ENCODE peak calls at places on chromosomes 5 and 9, in six cellular contexts. Y is activated CD4-positive, alpha-beta memory T cell treated with anti-CD3 and anti-CD28 coated beads for 36 hours; C is hypothalamus; X is stimulated activated CD8-positive, alpha-beta memory T cell treated with anti-CD3 and anti-CD28 coated beads, Interleukin-2, amount 100 ng/mL, for 48 hours; J is kidney tubule cell; B is stimulated activated CD4-positive, alpha-beta T cell treated with anti-CD3 and anti-CD28 coated beads, Interleukin-12 subunit alpha, Interleukin-12 subunit beta, amount 100 ng/mL, for 48 hours. K is an unnamed sample.

GRCh38 chr9:130171226-130172148 is 717 bp upstream of the NCS1 start:
- DNase-seq in C (no peak), B (no peak), X (no peak), Y (no peak), J (no peak), K (peak; percentile 76)

GRCh38 chr9:115604831-115605483 is 487.0 kb upstream of the TNC start:
- DNase-seq in Y (no peak), J (peak; percentile 93), X (no peak), C (no peak), B (no peak), K (no peak)

GRCh38 chr9:8571648-8572047 is 772.1 kb upstream of the DMAC1 start:
- DNase-seq in X (no peak), C (no peak), J (no peak), B (no peak), Y (no peak), K (no peak)

GRCh38 chr9:134912126-134912840 is 5.4 kb downstream of the FCN1 start:
- DNase-seq in B (no peak), Y (no peak), X (no peak), J (no peak), C (no peak), K (no peak)

GRCh38 chr5:128252794-128253193 is 169.2 kb downstream of the SLC12A2 start:
- DNase-seq in B (no peak), Y (no peak), X (no peak), C (no peak), J (no peak), K (no peak)

GRCh38 chr5:84564311-84564710 is 179.6 kb upstream of the EDIL3 start:
- DNase-seq in Y (no peak), C (no peak), J (no peak), X (no peak), B (no peak), K (no peak)

GRCh38 chr5:121695307-121695706 is 156.4 kb upstream of the FTMT start:
- DNase-seq in C (no peak), Y (no peak), B (no peak), X (no peak), J (no peak), K (no peak)

GRCh38 chr9:34405719-34406118 is 29.0 kb upstream of the MYORG start:
- DNase-seq in J (peak; percentile 6), X (no peak), Y (no peak), C (no peak), B (no peak), K (no peak)

GRCh38 chr5:163467682-163468081 is 7.2 kb downstream of the HMMR start:
- DNase-seq in X (no peak), Y (no peak), B (no peak), C (no peak), J (no peak), K (no peak)

GRCh38 chr9:131838581-131839280 is 98.9 kb upstream of the RAPGEF1 start:
- DNase-seq in J (no peak), C (no peak), X (no peak), B (no peak), Y (no peak), K (no peak)

GRCh38 chr5:139382781-139383180 is 316 bp downstream of the SLC23A1 start:
- DNase-seq in B (no peak), J (no peak), X (no peak), C (no peak), Y (no peak), K (no peak)

GRCh38 chr9:85425153-85425611 is 316.6 kb downstream of the AGTPBP1 start:
- DNase-seq in C (peak; percentile 50), Y (peak; percentile 63), J (peak; percentile 74), X (peak; percentile 43), B (peak; percentile 35), K (peak; percentile 98)

GRCh38 chr5:137098238-137098637 is 400.9 kb downstream of the SPOCK1 start:
- DNase-seq in C (no peak), X (no peak), B (no peak), Y (no peak), J (no peak), K (no peak)

GRCh38 chr5:159533197-159533596 is 202.9 kb upstream of the IL12B start:
- DNase-seq in X (no peak), J (peak; percentile 31), C (no peak), Y (no peak), B (no peak), K (no peak)

GRCh38 chr9:8717146-8717545 is 917.6 kb upstream of the DMAC1 start:
- DNase-seq in C (no peak), J (peak; percentile 59), X (no peak), B (no peak), Y (no peak), K (no peak)

GRCh38 chr9:19252174-19252884 is 21.8 kb downstream of the DENND4C start:
- DNase-seq in C (no peak), X (no peak), Y (no peak), B (no peak), J (no peak), K (no peak)

GRCh38 chr9:124008307-124008854 is 3.2 kb upstream of the LHX2 start:
- DNase-seq in C (no peak), X (no peak), B (no peak), Y (peak; percentile 50), J (peak; percentile 25), K (no peak)

GRCh38 chr5:83090169-83090568 is 12.8 kb downstream of the XRCC4 start:
- DNase-seq in Y (no peak), B (no peak), J (no peak), X (no peak), C (no peak), K (no peak)

GRCh38 chr5:31273631-31274378 is 80.3 kb downstream of the CDH6 start:
- DNase-seq in Y (no peak), J (no peak), C (no peak), X (no peak), B (no peak), K (no peak)

GRCh38 chr5:115457985-115458384 is 86.6 kb downstream of the FEM1C start:
- DNase-seq in Y (no peak), B (no peak), X (no peak), C (no peak), J (peak; percentile 95), K (no peak)

GRCh38 chr5:176823869-176824412 is 13.6 kb downstream of the UNC5A start:
- DNase-seq in B (no peak), X (no peak), J (no peak), Y (no peak), C (no peak), K (peak; percentile 66)

GRCh38 chr5:143515829-143516228 is 112.3 kb upstream of the NR3C1 start:
- DNase-seq in B (no peak), C (no peak), X (no peak), Y (no peak), J (no peak), K (no peak)

GRCh38 chr5:167819406-167819805 is 472.0 kb upstream of the WWC1 start:
- DNase-seq in B (no peak), C (no peak), J (peak; percentile 32), Y (no peak), X (no peak), K (no peak)

GRCh38 chr5:150489358-150490295 is 18.3 kb upstream of the NDST1 start:
- DNase-seq in X (no peak), J (no peak), Y (no peak), C (peak; percentile 46), B (no peak), K (no peak)

GRCh38 chr5:114360816-114361723 is 800 bp upstream of the KCNN2 start:
- DNase-seq in C (peak; percentile 64), Y (peak; percentile 16), B (no peak), J (peak; percentile 7), X (no peak), K (peak; percentile 72)

GRCh38 chr5:175658299-175659145 is 651 bp downstream of the HRH2 start:
- DNase-seq in C (no peak), Y (peak; percentile 61), J (no peak), X (no peak), B (no peak), K (no peak)

GRCh38 chr5:79742549-79743136 is 53.0 kb downstream of the CMYA5 start:
- DNase-seq in J (no peak), Y (no peak), C (no peak), B (no peak), X (no peak), K (no peak)

GRCh38 chr5:153753645-153754432 is 263.4 kb downstream of the GRIA1 start:
- DNase-seq in J (peak; percentile 76), Y (no peak), B (no peak), X (no peak), C (no peak), K (no peak)